ENCODE peak calls at places on chromosomes 1 and 21, in five cellular contexts. One of them, this sample, is unnamed.

GRCh38 chr1:205270764-205271163 is 43.0 kb downstream of the TMCC2 start:
- DNase-seq in dorsolateral prefrontal cortex: peak; percentile 85
- DNase-seq in adipocyte: peak; percentile 53
- DNase-seq in lower leg skin: no peak
- DNase-seq in transverse colon: no peak
- DNase-seq in this sample: no peak

GRCh38 chr1:112955678-112956502 is at the start of gene SLC16A1:
- DNase-seq in adipocyte: peak; percentile 98
- DNase-seq in dorsolateral prefrontal cortex: peak; percentile 97
- DNase-seq in lower leg skin: peak; percentile 86
- DNase-seq in transverse colon: peak; percentile 94
- DNase-seq in this sample: peak; percentile 97

GRCh38 chr1:54962612-54963395 is 17.6 kb upstream of the TMEM61 start:
- DNase-seq in dorsolateral prefrontal cortex: no peak
- DNase-seq in lower leg skin: no peak
- DNase-seq in transverse colon: no peak
- DNase-seq in adipocyte: no peak
- DNase-seq in this sample: no peak

GRCh38 chr1:30572192-30572591 is 151.2 kb downstream of the MATN1 start:
- DNase-seq in transverse colon: no peak
- DNase-seq in dorsolateral prefrontal cortex: no peak
- DNase-seq in adipocyte: no peak
- DNase-seq in lower leg skin: no peak
- DNase-seq in this sample: no peak

GRCh38 chr1:27301582-27302199 is 20.3 kb upstream of the TMEM222 start:
- DNase-seq in transverse colon: no peak
- DNase-seq in adipocyte: no peak
- DNase-seq in dorsolateral prefrontal cortex: no peak
- DNase-seq in lower leg skin: no peak
- DNase-seq in this sample: no peak

GRCh38 chr1:112594208-112594876 is 24.6 kb downstream of the ST7L start:
- DNase-seq in dorsolateral prefrontal cortex: no peak
- DNase-seq in transverse colon: no peak
- DNase-seq in adipocyte: no peak
- DNase-seq in lower leg skin: no peak
- DNase-seq in this sample: no peak

GRCh38 chr1:12619396-12620141 is 1.6 kb upstream of the DHRS3 start:
- DNase-seq in lower leg skin: peak; percentile 90
- DNase-seq in adipocyte: peak; percentile 97
- DNase-seq in transverse colon: peak; percentile 91
- DNase-seq in dorsolateral prefrontal cortex: peak; percentile 87
- DNase-seq in this sample: peak; percentile 90

GRCh38 chr1:227941509-227942020 is 6.2 kb downstream of the WNT9A start:
- DNase-seq in transverse colon: no peak
- DNase-seq in lower leg skin: no peak
- DNase-seq in dorsolateral prefrontal cortex: peak; percentile 42
- DNase-seq in adipocyte: no peak
- DNase-seq in this sample: peak; percentile 20

GRCh38 chr1:171716620-171717019 is 25.2 kb downstream of the VAMP4 start:
- DNase-seq in transverse colon: no peak
- DNase-seq in dorsolateral prefrontal cortex: no peak
- DNase-seq in adipocyte: no peak
- DNase-seq in lower leg skin: no peak
- DNase-seq in this sample: no peak

GRCh38 chr1:56229183-56229582 is 350.2 kb downstream of the PLPP3 start:
- DNase-seq in lower leg skin: no peak
- DNase-seq in transverse colon: no peak
- DNase-seq in dorsolateral prefrontal cortex: no peak
- DNase-seq in adipocyte: no peak
- DNase-seq in this sample: no peak

GRCh38 chr1:211613108-211613947 is 34.4 kb upstream of the SLC30A1 start:
- DNase-seq in adipocyte: peak; percentile 97
- DNase-seq in transverse colon: peak; percentile 85
- DNase-seq in dorsolateral prefrontal cortex: peak; percentile 68
- DNase-seq in lower leg skin: peak; percentile 94
- DNase-seq in this sample: no peak

GRCh38 chr1:225454067-225454618 is 26.3 kb upstream of the LBR start:
- DNase-seq in lower leg skin: no peak
- DNase-seq in transverse colon: peak; percentile 7
- DNase-seq in adipocyte: no peak
- DNase-seq in dorsolateral prefrontal cortex: no peak
- DNase-seq in this sample: no peak

DNA sequence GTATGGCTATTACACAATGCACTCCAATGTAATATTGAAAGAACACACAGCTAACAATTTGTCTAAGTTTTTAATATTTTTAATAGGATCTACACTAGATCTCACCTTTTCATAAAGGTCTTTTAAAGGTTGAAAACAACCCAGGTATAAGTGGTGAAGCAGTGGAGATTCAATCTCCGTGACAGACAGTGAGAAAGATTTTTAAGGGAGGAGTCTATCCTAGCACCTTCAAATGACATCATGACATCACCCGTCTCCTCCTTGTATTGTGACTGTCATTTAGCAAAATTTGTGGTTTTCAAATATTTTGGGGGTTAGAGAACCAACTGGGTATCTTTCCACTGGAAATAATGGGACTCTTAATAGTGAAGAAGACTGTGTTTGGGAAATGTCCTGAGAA is 25.0 kb upstream of the FGGY start:
- DNase-seq in dorsolateral prefrontal cortex: no peak
- DNase-seq in adipocyte: no peak
- DNase-seq in transverse colon: no peak
- DNase-seq in lower leg skin: no peak
- DNase-seq in this sample: no peak
- H3K4me3 ChIP-seq in dorsolateral prefrontal cortex: no peak overlapping the region
- H3K4me3 ChIP-seq in adipocyte: no peak overlapping the region
- H3K4me3 ChIP-seq in transverse colon: no peak overlapping the region
- H3K4me3 ChIP-seq in lower leg skin: no peak overlapping the region
- H3K4me3 ChIP-seq in this sample: no peak overlapping the region

DNA sequence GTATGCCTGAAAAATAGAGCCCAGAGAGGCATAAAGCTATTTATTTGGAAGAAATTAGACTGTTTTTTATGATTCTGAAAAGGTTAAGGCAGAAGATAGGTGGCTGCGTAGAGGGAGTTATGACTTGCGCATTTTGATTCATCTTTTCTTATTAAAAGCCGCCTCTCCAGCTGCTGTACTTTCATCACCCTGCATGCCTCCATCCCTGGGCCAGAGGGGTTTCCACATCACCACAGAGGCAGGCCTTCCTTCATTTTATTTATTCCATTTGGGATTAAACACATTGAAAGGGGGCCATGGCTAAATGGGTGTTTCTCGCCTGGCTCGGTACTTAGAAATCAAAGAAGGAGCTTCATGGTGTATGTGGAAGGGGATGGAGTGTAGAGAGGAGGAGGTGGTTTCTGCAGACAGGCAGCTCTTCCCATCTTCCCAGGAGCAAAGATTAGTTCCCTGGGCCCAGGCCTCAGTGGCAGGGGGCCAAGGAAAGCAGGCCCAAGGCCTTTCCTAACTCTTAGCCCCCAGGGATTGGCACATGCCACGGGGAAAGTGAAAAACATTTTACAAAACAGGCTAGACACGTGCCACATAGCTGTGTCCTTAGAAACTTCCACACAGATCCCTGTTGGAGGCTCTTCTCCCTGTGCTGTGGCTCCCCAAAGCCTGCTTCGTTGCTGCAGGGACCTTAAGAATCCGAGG is 14.7 kb upstream of the RGS8 start:
- DNase-seq in adipocyte: peak; percentile 58
- DNase-seq in lower leg skin: peak; percentile 63
- DNase-seq in dorsolateral prefrontal cortex: no peak
- DNase-seq in transverse colon: no peak
- DNase-seq in this sample: no peak
- H3K4me3 ChIP-seq in adipocyte: peak overlapping the region; percentile 31
- H3K4me3 ChIP-seq in lower leg skin: no peak overlapping the region
- H3K4me3 ChIP-seq in dorsolateral prefrontal cortex: no peak overlapping the region
- H3K4me3 ChIP-seq in transverse colon: no peak overlapping the region
- H3K4me3 ChIP-seq in this sample: no peak overlapping the region

GRCh38 chr21:46298083-46298412 is 11.9 kb downstream of the YBEY start:
- DNase-seq in lower leg skin: no peak
- DNase-seq in adipocyte: no peak
- DNase-seq in transverse colon: no peak
- DNase-seq in dorsolateral prefrontal cortex: no peak
- DNase-seq in this sample: no peak
- H3K4me3 ChIP-seq in lower leg skin: peak overlapping the region; percentile 32
- H3K4me3 ChIP-seq in adipocyte: peak overlapping the region; percentile 67
- H3K4me3 ChIP-seq in transverse colon: peak overlapping the region; percentile 41
- H3K4me3 ChIP-seq in dorsolateral prefrontal cortex: peak overlapping the region; percentile 59
- H3K4me3 ChIP-seq in this sample: peak overlapping the region; percentile 42

GRCh38 chr1:150762559-150762958 is 3.0 kb downstream of the CTSS start:
- DNase-seq in adipocyte: no peak
- DNase-seq in transverse colon: no peak
- DNase-seq in dorsolateral prefrontal cortex: no peak
- DNase-seq in lower leg skin: no peak
- DNase-seq in this sample: no peak

GRCh38 chr1:150763631-150764223 is 1.9 kb downstream of the CTSS start:
- DNase-seq in dorsolateral prefrontal cortex: no peak
- DNase-seq in transverse colon: no peak
- DNase-seq in adipocyte: no peak
- DNase-seq in lower leg skin: no peak
- DNase-seq in this sample: no peak

GRCh38 chr1:150765229-150765976 is at the start of gene CTSS:
- DNase-seq in adipocyte: peak; percentile 69
- DNase-seq in dorsolateral prefrontal cortex: no peak
- DNase-seq in lower leg skin: no peak
- DNase-seq in transverse colon: no peak
- DNase-seq in this sample: no peak

GRCh38 chr1:150763018-150763417 is 2.6 kb downstream of the CTSS start:
- DNase-seq in adipocyte: no peak
- DNase-seq in dorsolateral prefrontal cortex: no peak
- DNase-seq in lower leg skin: no peak
- DNase-seq in transverse colon: no peak
- DNase-seq in this sample: no peak

DNA sequence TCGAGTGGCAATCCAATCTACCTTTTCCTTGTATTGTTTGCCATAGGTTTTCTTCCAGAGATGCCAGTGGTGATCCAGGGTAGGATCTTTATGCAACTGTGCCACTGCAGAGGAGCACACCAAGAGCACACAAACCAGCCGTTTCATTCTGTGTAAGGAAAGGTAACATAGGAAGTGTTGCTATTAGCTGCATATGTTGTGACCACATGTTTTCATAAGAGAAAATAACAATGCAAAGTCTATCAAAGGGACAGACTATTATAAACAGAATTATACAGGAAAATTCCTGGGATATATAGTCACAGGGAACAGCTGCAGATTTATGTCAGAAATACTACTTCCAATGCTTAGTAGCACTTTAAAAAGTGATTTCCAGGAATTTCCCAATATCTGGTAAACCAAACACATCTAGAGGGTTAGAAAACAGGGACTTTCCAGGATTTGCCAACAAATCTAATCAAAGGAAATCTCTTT is 924 bp downstream of the CTSS start:
- DNase-seq in adipocyte: peak; percentile 84
- DNase-seq in lower leg skin: no peak
- DNase-seq in dorsolateral prefrontal cortex: no peak
- DNase-seq in transverse colon: no peak
- DNase-seq in this sample: no peak
- H3K4me3 ChIP-seq in adipocyte: peak overlapping the region; percentile 82
- H3K4me3 ChIP-seq in lower leg skin: no peak overlapping the region
- H3K4me3 ChIP-seq in dorsolateral prefrontal cortex: peak overlapping the region; percentile 44
- H3K4me3 ChIP-seq in transverse colon: peak overlapping the region; percentile 32
- H3K4me3 ChIP-seq in this sample: no peak overlapping the region

GRCh38 chr1:1630191-1630964 is 1.6 kb upstream of the MMP23B start:
- DNase-seq in transverse colon: peak; percentile 86
- DNase-seq in adipocyte: no peak
- DNase-seq in dorsolateral prefrontal cortex: peak; percentile 82
- DNase-seq in lower leg skin: peak; percentile 66
- DNase-seq in this sample: peak; percentile 51

GRCh38 chr1:1631793-1632420 is at the start of gene MMP23B:
- DNase-seq in transverse colon: no peak
- DNase-seq in dorsolateral prefrontal cortex: peak; percentile 38
- DNase-seq in lower leg skin: no peak
- DNase-seq in adipocyte: peak; percentile 16
- DNase-seq in this sample: peak; percentile 89

GRCh38 chr1:1628656-1629429 is 3.1 kb upstream of the MMP23B start:
- DNase-seq in transverse colon: no peak
- DNase-seq in dorsolateral prefrontal cortex: peak; percentile 36
- DNase-seq in adipocyte: no peak
- DNase-seq in lower leg skin: no peak
- DNase-seq in this sample: peak; percentile 89

GRCh38 chr1:1629430-1630190 is 2.4 kb upstream of the MMP23B start:
- DNase-seq in adipocyte: no peak
- DNase-seq in lower leg skin: no peak
- DNase-seq in transverse colon: peak; percentile 59
- DNase-seq in dorsolateral prefrontal cortex: no peak
- DNase-seq in this sample: no peak

DNA sequence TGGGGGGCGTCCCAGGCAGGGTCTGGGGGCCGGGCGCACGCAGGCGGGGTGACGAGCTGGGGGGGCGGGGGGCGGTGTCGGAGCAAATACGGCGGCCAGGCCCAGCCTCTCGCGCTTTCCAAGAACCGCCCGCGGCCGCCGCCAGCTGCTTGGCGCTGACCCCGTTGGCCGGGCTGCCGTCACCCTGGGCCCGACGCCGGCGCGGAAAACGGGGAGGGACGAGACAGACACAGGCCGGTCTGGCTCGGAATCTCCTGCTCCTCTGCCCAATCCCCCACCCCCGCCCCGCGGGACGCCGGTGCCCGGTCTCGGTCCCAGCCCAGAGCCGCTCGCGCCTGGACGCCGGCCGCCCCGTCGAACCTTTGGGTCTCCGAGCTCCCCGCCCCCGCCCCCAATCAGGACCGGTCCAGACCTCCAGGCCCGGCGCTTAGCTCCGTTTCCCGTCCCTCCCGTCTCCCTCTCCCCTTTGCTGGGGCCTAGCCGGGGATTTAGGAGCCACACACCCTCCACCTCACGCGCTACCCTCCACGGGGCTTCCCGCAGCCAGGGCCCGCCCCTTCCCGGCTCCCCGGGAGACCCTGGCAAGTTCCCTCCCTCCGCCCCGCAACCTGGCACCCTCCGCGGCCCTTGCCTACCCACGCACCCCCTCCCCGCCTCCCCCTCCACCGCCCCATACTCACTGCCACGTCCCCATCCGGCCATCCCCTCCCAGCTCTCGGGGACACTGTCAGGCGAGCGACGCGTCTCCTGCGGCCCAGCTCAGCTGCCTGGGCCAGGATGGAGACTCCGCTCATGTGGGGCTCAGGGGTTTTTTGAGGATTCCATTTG is 794 bp upstream of the MMP23B start:
- DNase-seq in adipocyte: no peak
- DNase-seq in dorsolateral prefrontal cortex: peak; percentile 44
- DNase-seq in transverse colon: peak; percentile 60
- DNase-seq in lower leg skin: no peak
- DNase-seq in this sample: peak; percentile 95
- H3K4me3 ChIP-seq in adipocyte: no peak overlapping the region
- H3K4me3 ChIP-seq in dorsolateral prefrontal cortex: peak overlapping the region; percentile 18
- H3K4me3 ChIP-seq in transverse colon: peak overlapping the region; percentile 35
- H3K4me3 ChIP-seq in lower leg skin: no peak overlapping the region
- H3K4me3 ChIP-seq in this sample: peak overlapping the region; percentile 27

This sample was measured in upper lobe of left lung.